ENCODE peak calls at places on chromosomes 3 and 15, in five cellular contexts. One of them, this sample, is unnamed.
A peak's percentile ranks its signal among the peaks of the same experiment; 100 is the strongest.

GRCh38 chr3:140898340-140899180 is 43.1 kb upstream of the SLC25A36 start:
- DNase-seq in suprapubic skin: no peak
- DNase-seq in ELF-1: no peak
- DNase-seq in iPS-NIHi11: peak; percentile 55
- DNase-seq in sciatic nerve: no peak
- DNase-seq in this sample: peak; percentile 72

GRCh38 chr15:80695911-80696651 is 971 bp downstream of the ABHD17C start:
- DNase-seq in suprapubic skin: no peak
- DNase-seq in sciatic nerve: peak; percentile 59
- DNase-seq in iPS-NIHi11: peak; percentile 42
- DNase-seq in ELF-1: peak; percentile 17
- DNase-seq in this sample: peak; percentile 29

GRCh38 chr3:36944012-36944640 is 728 bp downstream of the TRANK1 start:
- DNase-seq in suprapubic skin: peak; percentile 80
- DNase-seq in sciatic nerve: peak; percentile 84
- DNase-seq in iPS-NIHi11: peak; percentile 81
- DNase-seq in ELF-1: peak; percentile 81
- DNase-seq in this sample: peak; percentile 78

GRCh38 chr15:68183886-68184285 is 21.2 kb downstream of the CALML4 start:
- DNase-seq in sciatic nerve: no peak
- DNase-seq in ELF-1: no peak
- DNase-seq in suprapubic skin: no peak
- DNase-seq in iPS-NIHi11: no peak
- DNase-seq in this sample: no peak

GRCh38 chr3:195801251-195802183 is 10.2 kb downstream of the MUC4 start:
- DNase-seq in sciatic nerve: no peak
- DNase-seq in iPS-NIHi11: no peak
- DNase-seq in suprapubic skin: no peak
- DNase-seq in ELF-1: no peak
- DNase-seq in this sample: no peak

GRCh38 chr3:37731895-37732294 is 129.8 kb upstream of the CTDSPL start:
- DNase-seq in suprapubic skin: no peak
- DNase-seq in sciatic nerve: no peak
- DNase-seq in iPS-NIHi11: no peak
- DNase-seq in ELF-1: no peak
- DNase-seq in this sample: no peak

GRCh38 chr3:29465836-29466235 is 185.0 kb downstream of the RBMS3 start:
- DNase-seq in iPS-NIHi11: peak; percentile 21
- DNase-seq in ELF-1: no peak
- DNase-seq in sciatic nerve: no peak
- DNase-seq in suprapubic skin: no peak
- DNase-seq in this sample: no peak

GRCh38 chr15:47718474-47719440 is 1.5 kb downstream of the SEMA6D start:
- DNase-seq in iPS-NIHi11: no peak
- DNase-seq in suprapubic skin: no peak
- DNase-seq in ELF-1: peak; percentile 30
- DNase-seq in sciatic nerve: peak; percentile 63
- DNase-seq in this sample: peak; percentile 40

GRCh38 chr15:90064931-90065681 is 37.2 kb downstream of the IDH2 start:
- DNase-seq in ELF-1: peak; percentile 30
- DNase-seq in sciatic nerve: peak; percentile 78
- DNase-seq in suprapubic skin: no peak
- DNase-seq in iPS-NIHi11: peak; percentile 48
- DNase-seq in this sample: peak; percentile 68

GRCh38 chr3:101095703-101096102 is 102.5 kb upstream of the ABI3BP start:
- DNase-seq in suprapubic skin: no peak
- DNase-seq in ELF-1: no peak
- DNase-seq in iPS-NIHi11: no peak
- DNase-seq in sciatic nerve: no peak
- DNase-seq in this sample: no peak

GRCh38 chr3:104909188-104909587 is 457.5 kb upstream of the ALCAM start:
- DNase-seq in sciatic nerve: no peak
- DNase-seq in suprapubic skin: no peak
- DNase-seq in iPS-NIHi11: no peak
- DNase-seq in ELF-1: no peak
- DNase-seq in this sample: no peak

GRCh38 chr3:46737320-46737719 is 19.7 kb upstream of the PRSS50 start:
- DNase-seq in iPS-NIHi11: no peak
- DNase-seq in ELF-1: no peak
- DNase-seq in suprapubic skin: no peak
- DNase-seq in sciatic nerve: no peak
- DNase-seq in this sample: no peak

GRCh38 chr15:88139936-88140335 is 116.6 kb downstream of the NTRK3 start:
- DNase-seq in sciatic nerve: no peak
- DNase-seq in ELF-1: no peak
- DNase-seq in iPS-NIHi11: no peak
- DNase-seq in suprapubic skin: no peak
- DNase-seq in this sample: no peak

GRCh38 chr15:100769975-100770340 is 109.7 kb upstream of the ALDH1A3 start:
- DNase-seq in suprapubic skin: no peak
- DNase-seq in ELF-1: no peak
- DNase-seq in iPS-NIHi11: no peak
- DNase-seq in sciatic nerve: peak; percentile 23
- DNase-seq in this sample: no peak

GRCh38 chr3:136831461-136831860 is 12.5 kb downstream of the SLC35G2 start:
- DNase-seq in ELF-1: no peak
- DNase-seq in suprapubic skin: no peak
- DNase-seq in iPS-NIHi11: no peak
- DNase-seq in sciatic nerve: no peak
- DNase-seq in this sample: no peak

GRCh38 chr3:57557088-57557537 is 1.0 kb downstream of the PDE12 start:
- DNase-seq in ELF-1: peak; percentile 37
- DNase-seq in suprapubic skin: no peak
- DNase-seq in sciatic nerve: no peak
- DNase-seq in iPS-NIHi11: peak; percentile 16
- DNase-seq in this sample: peak; percentile 52

GRCh38 chr3:192444096-192444790 is 283.1 kb downstream of the FGF12 start:
- DNase-seq in suprapubic skin: no peak
- DNase-seq in ELF-1: peak; percentile 72
- DNase-seq in iPS-NIHi11: peak; percentile 85
- DNase-seq in sciatic nerve: peak; percentile 75
- DNase-seq in this sample: peak; percentile 74

GRCh38 chr3:127610105-127610504 is 11.9 kb downstream of the MCM2 start:
- DNase-seq in iPS-NIHi11: no peak
- DNase-seq in sciatic nerve: no peak
- DNase-seq in suprapubic skin: no peak
- DNase-seq in ELF-1: no peak
- DNase-seq in this sample: no peak

GRCh38 chr3:81443948-81444347 is 317.5 kb downstream of the GBE1 start:
- DNase-seq in iPS-NIHi11: no peak
- DNase-seq in ELF-1: no peak
- DNase-seq in suprapubic skin: no peak
- DNase-seq in sciatic nerve: no peak
- DNase-seq in this sample: no peak

GRCh38 chr3:194579091-194579606 is 54.1 kb downstream of the TMEM44 start:
- DNase-seq in suprapubic skin: no peak
- DNase-seq in iPS-NIHi11: no peak
- DNase-seq in sciatic nerve: no peak
- DNase-seq in ELF-1: no peak
- DNase-seq in this sample: no peak

GRCh38 chr3:52795298-52795900 is 803 bp downstream of the ITIH3 start:
- DNase-seq in suprapubic skin: no peak
- DNase-seq in iPS-NIHi11: no peak
- DNase-seq in sciatic nerve: no peak
- DNase-seq in ELF-1: no peak
- DNase-seq in this sample: no peak

GRCh38 chr15:44720460-44721185 is 9.3 kb downstream of the B2M start:
- DNase-seq in ELF-1: no peak
- DNase-seq in suprapubic skin: no peak
- DNase-seq in sciatic nerve: no peak
- DNase-seq in iPS-NIHi11: no peak
- DNase-seq in this sample: no peak

GRCh38 chr3:116139607-116140006 is 305.7 kb downstream of the LSAMP start:
- DNase-seq in suprapubic skin: no peak
- DNase-seq in iPS-NIHi11: no peak
- DNase-seq in ELF-1: no peak
- DNase-seq in sciatic nerve: no peak
- DNase-seq in this sample: no peak

GRCh38 chr15:74788716-74789151 is 6.9 kb downstream of the CSK start:
- DNase-seq in iPS-NIHi11: no peak
- DNase-seq in sciatic nerve: no peak
- DNase-seq in ELF-1: no peak
- DNase-seq in suprapubic skin: no peak
- DNase-seq in this sample: peak; percentile 60

This sample was measured in GM23338.